ENCODE peak calls at places on chromosomes 6 and 20, in ten cellular contexts. One of them, this sample, is unnamed. For H3K4me1, the result is how much of the 10 kb centered on the place peaks cover.

GRCh38 chr20:4413314-4414045 is 308.2 kb upstream of the PRND start:
- DNase-seq in body of pancreas: no peak
- DNase-seq in psoas muscle: no peak
- DNase-seq in HepG2: no peak
- DNase-seq in OCI-LY7: no peak
- DNase-seq in left ventricle myocardium inferior: no peak
- DNase-seq in fibroblast of lung: no peak
- DNase-seq in tibial artery: no peak
- DNase-seq in neural progenitor cell: no peak
- DNase-seq in esophagus squamous epithelium: no peak
- DNase-seq in this sample: no peak

GRCh38 chr6:33082702-33083101 is 6.9 kb downstream of the HLA-DPB1 start:
- DNase-seq in body of pancreas: peak
- DNase-seq in psoas muscle: peak
- DNase-seq in HepG2: peak
- DNase-seq in OCI-LY7: peak
- DNase-seq in left ventricle myocardium inferior: peak
- DNase-seq in fibroblast of lung: peak
- DNase-seq in tibial artery: peak
- DNase-seq in neural progenitor cell: peak
- DNase-seq in esophagus squamous epithelium: no peak
- DNase-seq in this sample: no peak

GRCh38 chr6:93731306-93731705 is 311.9 kb upstream of the EPHA7 start:
- DNase-seq in body of pancreas: no peak
- DNase-seq in psoas muscle: no peak
- DNase-seq in HepG2: no peak
- DNase-seq in OCI-LY7: no peak
- DNase-seq in left ventricle myocardium inferior: no peak
- DNase-seq in fibroblast of lung: no peak
- DNase-seq in tibial artery: no peak
- DNase-seq in neural progenitor cell: no peak
- DNase-seq in esophagus squamous epithelium: no peak
- DNase-seq in this sample: no peak

GRCh38 chr6:562052-562676 is 94.7 kb downstream of the HUS1B start:
- DNase-seq in body of pancreas: no peak
- DNase-seq in psoas muscle: no peak
- DNase-seq in HepG2: no peak
- DNase-seq in OCI-LY7: no peak
- DNase-seq in left ventricle myocardium inferior: no peak
- DNase-seq in fibroblast of lung: no peak
- DNase-seq in tibial artery: no peak
- DNase-seq in neural progenitor cell: no peak
- DNase-seq in esophagus squamous epithelium: no peak
- DNase-seq in this sample: no peak

GRCh38 chr6:157020398-157021266 is 243.5 kb downstream of the ARID1B start:
- DNase-seq in body of pancreas: peak
- DNase-seq in psoas muscle: no peak
- DNase-seq in HepG2: peak
- DNase-seq in OCI-LY7: peak
- DNase-seq in left ventricle myocardium inferior: peak
- DNase-seq in fibroblast of lung: peak
- DNase-seq in tibial artery: no peak
- DNase-seq in neural progenitor cell: peak
- DNase-seq in esophagus squamous epithelium: peak
- DNase-seq in this sample: no peak

GRCh38 chr20:8060977-8061376 is 41.4 kb upstream of the TMX4 start:
- DNase-seq in body of pancreas: no peak
- DNase-seq in psoas muscle: no peak
- DNase-seq in HepG2: no peak
- DNase-seq in OCI-LY7: no peak
- DNase-seq in left ventricle myocardium inferior: no peak
- DNase-seq in fibroblast of lung: no peak
- DNase-seq in tibial artery: no peak
- DNase-seq in neural progenitor cell: no peak
- DNase-seq in esophagus squamous epithelium: no peak
- DNase-seq in this sample: no peak

GRCh38 chr6:14313220-14313619 is 195.6 kb downstream of the CD83 start:
- DNase-seq in body of pancreas: no peak
- DNase-seq in psoas muscle: no peak
- DNase-seq in HepG2: no peak
- DNase-seq in OCI-LY7: no peak
- DNase-seq in left ventricle myocardium inferior: no peak
- DNase-seq in fibroblast of lung: no peak
- DNase-seq in tibial artery: no peak
- DNase-seq in neural progenitor cell: no peak
- DNase-seq in esophagus squamous epithelium: no peak
- DNase-seq in this sample: no peak

GRCh38 chr6:44255848-44256247 is 1.5 kb downstream of the SLC35B2 start:
- DNase-seq in body of pancreas: no peak
- DNase-seq in psoas muscle: peak
- DNase-seq in HepG2: no peak
- DNase-seq in OCI-LY7: peak
- DNase-seq in left ventricle myocardium inferior: no peak
- DNase-seq in fibroblast of lung: no peak
- DNase-seq in tibial artery: no peak
- DNase-seq in neural progenitor cell: no peak
- DNase-seq in esophagus squamous epithelium: no peak
- DNase-seq in this sample: no peak

GRCh38 chr20:22414354-22414753 is 170.0 kb downstream of the FOXA2 start:
- DNase-seq in body of pancreas: no peak
- DNase-seq in psoas muscle: no peak
- DNase-seq in HepG2: peak
- DNase-seq in OCI-LY7: no peak
- DNase-seq in left ventricle myocardium inferior: no peak
- DNase-seq in fibroblast of lung: peak
- DNase-seq in tibial artery: no peak
- DNase-seq in neural progenitor cell: no peak
- DNase-seq in esophagus squamous epithelium: no peak
- DNase-seq in this sample: no peak

GRCh38 chr6:44270526-44271405 is 516 bp downstream of the TMEM151B start:
- DNase-seq in body of pancreas: no peak
- DNase-seq in psoas muscle: peak
- DNase-seq in HepG2: no peak
- DNase-seq in OCI-LY7: no peak
- DNase-seq in left ventricle myocardium inferior: no peak
- DNase-seq in fibroblast of lung: no peak
- DNase-seq in tibial artery: no peak
- DNase-seq in neural progenitor cell: peak
- DNase-seq in esophagus squamous epithelium: no peak
- DNase-seq in this sample: no peak

GRCh38 chr6:1771324-1771723 is 161.6 kb downstream of the FOXC1 start:
- DNase-seq in body of pancreas: no peak
- DNase-seq in psoas muscle: no peak
- DNase-seq in HepG2: no peak
- DNase-seq in OCI-LY7: no peak
- DNase-seq in left ventricle myocardium inferior: no peak
- DNase-seq in fibroblast of lung: no peak
- DNase-seq in tibial artery: no peak
- DNase-seq in neural progenitor cell: no peak
- DNase-seq in esophagus squamous epithelium: no peak
- DNase-seq in this sample: no peak

GRCh38 chr6:17032595-17033591 is 69.0 kb upstream of the STMND1 start:
- DNase-seq in body of pancreas: peak
- DNase-seq in psoas muscle: peak
- DNase-seq in HepG2: no peak
- DNase-seq in OCI-LY7: no peak
- DNase-seq in left ventricle myocardium inferior: peak
- DNase-seq in fibroblast of lung: peak
- DNase-seq in tibial artery: peak
- DNase-seq in neural progenitor cell: no peak
- DNase-seq in esophagus squamous epithelium: no peak
- DNase-seq in this sample: peak

GRCh38 chr6:122790740-122791679 is 2.0 kb downstream of the SMPDL3A start:
- DNase-seq in body of pancreas: no peak
- DNase-seq in psoas muscle: no peak
- DNase-seq in HepG2: peak
- DNase-seq in OCI-LY7: no peak
- DNase-seq in left ventricle myocardium inferior: no peak
- DNase-seq in fibroblast of lung: peak
- DNase-seq in tibial artery: no peak
- DNase-seq in neural progenitor cell: no peak
- DNase-seq in esophagus squamous epithelium: no peak
- DNase-seq in this sample: peak

GRCh38 chr6:155958550-155958949 is 502.9 kb upstream of the NOX3 start:
- DNase-seq in body of pancreas: peak
- DNase-seq in psoas muscle: no peak
- DNase-seq in HepG2: no peak
- DNase-seq in OCI-LY7: no peak
- DNase-seq in left ventricle myocardium inferior: no peak
- DNase-seq in fibroblast of lung: no peak
- DNase-seq in tibial artery: no peak
- DNase-seq in neural progenitor cell: no peak
- DNase-seq in esophagus squamous epithelium: no peak
- DNase-seq in this sample: no peak

GRCh38 chr6:4676016-4676415 is 100.2 kb upstream of the CDYL start:
- DNase-seq in body of pancreas: no peak
- DNase-seq in psoas muscle: no peak
- DNase-seq in HepG2: no peak
- DNase-seq in OCI-LY7: no peak
- DNase-seq in left ventricle myocardium inferior: no peak
- DNase-seq in fibroblast of lung: no peak
- DNase-seq in tibial artery: no peak
- DNase-seq in neural progenitor cell: no peak
- DNase-seq in esophagus squamous epithelium: no peak
- DNase-seq in this sample: no peak

GRCh38 chr6:32664827-32665362 is 1.6 kb downstream of the HLA-DQB1 start:
- DNase-seq in body of pancreas: peak
- DNase-seq in psoas muscle: peak
- DNase-seq in HepG2: no peak
- DNase-seq in OCI-LY7: no peak
- DNase-seq in left ventricle myocardium inferior: peak
- DNase-seq in fibroblast of lung: no peak
- DNase-seq in tibial artery: no peak
- DNase-seq in neural progenitor cell: peak
- DNase-seq in esophagus squamous epithelium: no peak
- DNase-seq in this sample: no peak

GRCh38 chr20:63331741-63332400 is 29.3 kb downstream of the CHRNA4 start:
- DNase-seq in body of pancreas: no peak
- DNase-seq in psoas muscle: peak
- DNase-seq in HepG2: no peak
- DNase-seq in OCI-LY7: no peak
- DNase-seq in left ventricle myocardium inferior: no peak
- DNase-seq in fibroblast of lung: no peak
- DNase-seq in tibial artery: no peak
- DNase-seq in neural progenitor cell: no peak
- DNase-seq in esophagus squamous epithelium: no peak
- DNase-seq in this sample: no peak

GRCh38 chr6:90212274-90212673 is 84.4 kb downstream of the BACH2 start:
- DNase-seq in body of pancreas: peak
- DNase-seq in psoas muscle: no peak
- DNase-seq in HepG2: no peak
- DNase-seq in OCI-LY7: no peak
- DNase-seq in left ventricle myocardium inferior: no peak
- DNase-seq in fibroblast of lung: no peak
- DNase-seq in tibial artery: no peak
- DNase-seq in neural progenitor cell: no peak
- DNase-seq in esophagus squamous epithelium: no peak
- DNase-seq in this sample: no peak
- TF ChIP-seq CTCF in body of pancreas: no peak
- TF ChIP-seq CTCF in psoas muscle: no peak
- TF ChIP-seq CTCF in HepG2: no peak
- TF ChIP-seq CTCF in OCI-LY7: peak
- TF ChIP-seq CTCF in left ventricle myocardium inferior: no peak
- TF ChIP-seq CTCF in fibroblast of lung: no peak
- TF ChIP-seq CTCF in tibial artery: no peak
- TF ChIP-seq CTCF in neural progenitor cell: no peak
- TF ChIP-seq CTCF in esophagus squamous epithelium: no peak
- TF ChIP-seq CTCF in this sample: no peak

DNA sequence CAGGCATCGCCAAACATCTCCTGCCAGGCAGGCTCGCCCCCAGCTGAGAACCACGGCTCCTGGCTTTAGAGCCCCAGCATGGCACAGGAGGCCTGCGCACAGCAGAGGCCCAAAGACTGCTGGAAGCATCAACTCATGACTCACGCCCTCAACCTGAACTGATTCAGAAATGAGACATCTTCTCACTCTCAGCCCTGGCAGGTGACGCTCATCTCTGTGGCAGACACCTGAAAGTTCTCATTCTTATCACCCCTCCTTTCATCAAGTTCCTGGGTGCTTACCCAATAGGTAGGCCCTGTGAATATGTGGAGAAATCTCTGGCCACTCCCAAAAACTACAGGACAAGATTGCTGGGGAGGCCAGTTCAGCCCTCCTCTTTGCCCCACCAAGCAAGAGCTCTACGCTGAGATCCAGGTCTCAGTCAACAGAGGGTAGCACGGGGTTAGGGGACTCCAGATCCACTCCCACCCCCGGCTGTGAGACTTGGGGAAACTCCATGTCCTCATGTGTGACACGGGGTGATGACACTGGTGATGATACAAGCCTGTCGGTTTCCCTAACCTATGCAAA is 11.3 kb downstream of the NFATC2 start:
- DNase-seq in body of pancreas: no peak
- DNase-seq in psoas muscle: no peak
- DNase-seq in HepG2: no peak
- DNase-seq in OCI-LY7: no peak
- DNase-seq in left ventricle myocardium inferior: no peak
- DNase-seq in fibroblast of lung: no peak
- DNase-seq in tibial artery: no peak
- DNase-seq in neural progenitor cell: no peak
- DNase-seq in esophagus squamous epithelium: no peak
- DNase-seq in this sample: no peak
- H3K4me1 ChIP-seq in body of pancreas: under half
- H3K4me1 ChIP-seq in psoas muscle: under half
- H3K4me1 ChIP-seq in HepG2: under half
- H3K4me1 ChIP-seq in OCI-LY7: half or more
- H3K4me1 ChIP-seq in left ventricle myocardium inferior: under half
- H3K4me1 ChIP-seq in fibroblast of lung: under half
- H3K4me1 ChIP-seq in tibial artery: under half
- H3K4me1 ChIP-seq in neural progenitor cell: under half
- H3K4me1 ChIP-seq in esophagus squamous epithelium: under half
- H3K4me1 ChIP-seq in this sample: under half

GRCh38 chr6:89139509-89140346 is 6.1 kb upstream of the PM20D2 start:
- DNase-seq in body of pancreas: no peak
- DNase-seq in psoas muscle: no peak
- DNase-seq in HepG2: no peak
- DNase-seq in OCI-LY7: no peak
- DNase-seq in left ventricle myocardium inferior: no peak
- DNase-seq in fibroblast of lung: peak
- DNase-seq in tibial artery: no peak
- DNase-seq in neural progenitor cell: no peak
- DNase-seq in esophagus squamous epithelium: no peak
- DNase-seq in this sample: no peak
- TF ChIP-seq CTCF in body of pancreas: no peak
- TF ChIP-seq CTCF in psoas muscle: no peak
- TF ChIP-seq CTCF in HepG2: no peak
- TF ChIP-seq CTCF in OCI-LY7: no peak
- TF ChIP-seq CTCF in left ventricle myocardium inferior: no peak
- TF ChIP-seq CTCF in fibroblast of lung: no peak
- TF ChIP-seq CTCF in tibial artery: no peak
- TF ChIP-seq CTCF in neural progenitor cell: no peak
- TF ChIP-seq CTCF in esophagus squamous epithelium: no peak
- TF ChIP-seq CTCF in this sample: no peak

DNA sequence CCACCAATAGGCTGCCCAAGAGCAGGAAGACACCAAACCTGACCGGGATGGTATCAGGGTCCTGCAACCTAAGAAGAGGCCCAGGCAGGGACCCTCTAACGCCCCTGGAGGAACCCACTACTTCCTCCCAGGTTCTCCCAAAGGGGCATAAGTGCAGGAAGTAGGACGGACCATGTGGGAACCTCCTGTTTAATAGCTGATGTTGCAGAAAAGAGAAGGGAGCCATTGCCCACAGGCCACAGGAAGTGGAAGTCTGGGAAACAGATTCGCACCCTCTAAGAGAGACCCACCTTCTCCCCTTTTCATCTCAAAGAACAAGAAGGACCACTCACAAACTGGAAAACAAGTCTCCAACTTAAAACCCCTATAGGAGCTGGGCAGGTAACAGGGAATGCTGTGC is 18.1 kb downstream of the PREX1 start:
- DNase-seq in body of pancreas: no peak
- DNase-seq in psoas muscle: no peak
- DNase-seq in HepG2: no peak
- DNase-seq in OCI-LY7: no peak
- DNase-seq in left ventricle myocardium inferior: no peak
- DNase-seq in fibroblast of lung: no peak
- DNase-seq in tibial artery: no peak
- DNase-seq in neural progenitor cell: no peak
- DNase-seq in esophagus squamous epithelium: no peak
- DNase-seq in this sample: no peak
- H3K4me1 ChIP-seq in body of pancreas: under half
- H3K4me1 ChIP-seq in psoas muscle: under half
- H3K4me1 ChIP-seq in HepG2: under half
- H3K4me1 ChIP-seq in OCI-LY7: under half
- H3K4me1 ChIP-seq in left ventricle myocardium inferior: under half
- H3K4me1 ChIP-seq in fibroblast of lung: under half
- H3K4me1 ChIP-seq in tibial artery: under half
- H3K4me1 ChIP-seq in neural progenitor cell: under half
- H3K4me1 ChIP-seq in esophagus squamous epithelium: under half
- H3K4me1 ChIP-seq in this sample: under half

This sample was measured in Panc1.